ENCODE peak calls at places on chromosome 22, in ten cellular contexts. K is bronchial epithelial cell, S is brain microvascular endothelial cell, U is stomach, F is mucosa of descending colon, J is GM12865, A is fibroblast of mammary gland, B is PC-3, N is coronary artery, E is body of pancreas. O is an unnamed sample.

GRCh38 chr22:29570912-29571549 is 9.9 kb downstream of the NIPSNAP1 start:
- DNase-seq in A (no peak), U (no peak), K (no peak), N (no peak), F (no peak), S (no peak), J (no peak), B (no peak), E (no peak), O (no peak)

GRCh38 chr22:19271273-19271855 is 20.2 kb downstream of the CLTCL1 start:
- DNase-seq in J (no peak), U (no peak), N (no peak), F (no peak), B (no peak), E (no peak), A (no peak), K (no peak), S (no peak), O (no peak)

GRCh38 chr22:36334838-36335603 is 52.7 kb downstream of the MYH9 start:
- DNase-seq in B (peak), A (peak), E (peak), K (peak), F (no peak), J (no peak), S (no peak), U (no peak), N (no peak), O (no peak)

GRCh38 chr22:40271440-40271839 is 74.9 kb upstream of the ADSL start:
- DNase-seq in N (no peak), A (no peak), E (no peak), K (no peak), F (no peak), S (no peak), B (no peak), U (no peak), J (no peak), O (no peak)

GRCh38 chr22:48096411-48096810 is 1334.0 kb downstream of the TBC1D22A start:
- DNase-seq in B (no peak), E (no peak), S (no peak), F (no peak), J (no peak), A (no peak), K (no peak), U (no peak), N (no peak), O (no peak)

GRCh38 chr22:19811211-19811621 is 43.5 kb downstream of the GNB1L start:
- DNase-seq in B (no peak), A (no peak), S (no peak), K (no peak), U (no peak), J (no peak), E (no peak), N (no peak), F (no peak), O (no peak)

GRCh38 chr22:27372969-27373670 is 428.4 kb downstream of the MN1 start:
- DNase-seq in U (peak), J (peak), B (peak), K (peak), A (no peak), E (peak), S (peak), F (peak), N (no peak), O (no peak)

GRCh38 chr22:32175751-32176644 is 16.9 kb upstream of the C22orf42 start:
- DNase-seq in B (no peak), J (no peak), F (no peak), K (no peak), E (no peak), U (no peak), S (no peak), A (no peak), N (no peak), O (no peak)

GRCh38 chr22:18962308-18962635 is 26.2 kb upstream of the PRODH start:
- DNase-seq in E (no peak), A (no peak), S (no peak), K (no peak), J (no peak), F (no peak), U (no peak), N (no peak), B (no peak), O (no peak)

GRCh38 chr22:47448231-47449035 is 686.0 kb downstream of the TBC1D22A start:
- DNase-seq in K (no peak), E (no peak), S (no peak), B (no peak), A (no peak), J (no peak), U (no peak), F (no peak), N (no peak), O (no peak)

GRCh38 chr22:31650391-31650790 is 11.6 kb downstream of the PISD start:
- DNase-seq in J (peak), E (peak), U (no peak), K (peak), N (no peak), F (no peak), B (no peak), A (peak), S (peak), O (no peak)

GRCh38 chr22:23282089-23282501 is 101.8 kb downstream of the BCR start:
- DNase-seq in J (no peak), K (peak), F (no peak), U (peak), N (peak), A (peak), E (peak), S (peak), B (peak), O (no peak)

GRCh38 chr22:43528601-43529360 is 117.0 kb downstream of the MPPED1 start:
- DNase-seq in J (no peak), A (no peak), N (no peak), F (no peak), B (no peak), S (no peak), U (no peak), K (no peak), E (no peak), O (no peak)

GRCh38 chr22:47354668-47355387 is 592.4 kb downstream of the TBC1D22A start:
- DNase-seq in U (peak), E (no peak), S (no peak), B (no peak), K (no peak), J (no peak), F (no peak), A (no peak), N (peak), O (no peak)

GRCh38 chr22:42116848-42117424 is 13.7 kb downstream of the CYP2D6 start:
- DNase-seq in B (no peak), F (no peak), N (no peak), J (no peak), A (peak), U (no peak), K (no peak), E (no peak), S (no peak), O (no peak)

GRCh38 chr22:38299758-38300157 is 17.5 kb downstream of the CSNK1E start:
- DNase-seq in N (no peak), J (no peak), B (no peak), S (no peak), F (no peak), E (no peak), K (no peak), A (no peak), U (no peak), O (no peak)

GRCh38 chr22:37604875-37605274 is 3.8 kb upstream of the GGA1 start:
- DNase-seq in E (no peak), F (no peak), K (no peak), J (peak), A (no peak), N (no peak), U (no peak), B (no peak), S (no peak), O (no peak)

GRCh38 chr22:22599248-22599647 is 40.2 kb upstream of the PRAME start:
- DNase-seq in U (no peak), K (no peak), F (no peak), N (no peak), S (no peak), A (no peak), E (no peak), J (no peak), B (no peak), O (no peak)

GRCh38 chr22:27216444-27216843 is 559.1 kb downstream of the MIAT start:
- DNase-seq in J (no peak), U (no peak), A (no peak), B (no peak), F (no peak), K (no peak), S (no peak), E (no peak), N (peak), O (no peak)

GRCh38 chr22:37045958-37046357 is 5.6 kb upstream of the KCTD17 start:
- DNase-seq in B (peak), F (no peak), N (no peak), K (peak), A (peak), E (no peak), S (peak), U (no peak), J (peak), O (peak)

GRCh38 chr22:29715240-29715639 is 4.6 kb upstream of the CABP7 start:
- DNase-seq in U (no peak), E (no peak), F (no peak), J (no peak), N (no peak), A (no peak), B (no peak), S (no peak), K (no peak), O (no peak)

GRCh38 chr22:27133951-27134664 is 476.7 kb downstream of the MIAT start:
- DNase-seq in B (peak), N (no peak), K (peak), J (peak), S (peak), E (peak), U (peak), F (no peak), A (peak), O (peak)

GRCh38 chr22:11627798-11628650 is 3900.0 kb upstream of the OR11H1 start:
- DNase-seq in B (no peak), N (peak), J (no peak), A (no peak), S (no peak), K (no peak), U (no peak), F (peak), E (no peak), O (no peak)

GRCh38 chr22:17767236-17768065 is 6.8 kb downstream of the BID start:
- DNase-seq in U (no peak), K (no peak), B (no peak), S (no peak), N (no peak), J (peak), E (no peak), A (no peak), F (no peak), O (no peak)

GRCh38 chr22:36026741-36027140 is 1.9 kb downstream of the RBFOX2 start:
- DNase-seq in K (peak), S (no peak), F (no peak), N (no peak), J (no peak), U (no peak), B (peak), A (peak), E (no peak), O (no peak)

GRCh38 chr22:24498826-24499225 is 3.7 kb downstream of the UPB1 start:
- DNase-seq in S (no peak), E (no peak), J (no peak), U (no peak), F (no peak), K (no peak), B (no peak), A (no peak), N (no peak), O (no peak)

GRCh38 chr22:44659140-44659539 is 42.9 kb upstream of the PRR5 start:
- DNase-seq in S (peak), E (no peak), K (no peak), J (no peak), N (no peak), F (no peak), A (no peak), B (no peak), U (no peak), O (no peak)

GRCh38 chr22:47452184-47452583 is 689.7 kb downstream of the TBC1D22A start:
- DNase-seq in J (no peak), N (no peak), S (no peak), B (peak), F (no peak), A (no peak), E (no peak), U (no peak), K (no peak), O (no peak)

GRCh38 chr22:29144786-29145160 is 60.9 kb upstream of the EMID1 start:
- DNase-seq in J (no peak), E (no peak), U (peak), F (no peak), N (no peak), S (no peak), B (no peak), A (no peak), K (no peak), O (no peak)

GRCh38 chr22:45911601-45912271 is 65.2 kb downstream of the WNT7B start:
- DNase-seq in U (peak), B (peak), A (peak), E (peak), N (no peak), J (no peak), S (no peak), F (no peak), K (peak), O (no peak)
- TF ChIP-seq CTCF in U (no peak), B (peak), A (no peak), E (no peak), N (no peak), J (no peak), S (no peak), F (no peak), K (peak), O (no peak)

GRCh38 chr22:49838771-49839717 is 11.4 kb upstream of the BRD1 start:
- DNase-seq in U (no peak), B (no peak), J (peak), S (no peak), F (peak), A (no peak), E (no peak), K (no peak), N (no peak), O (no peak)
- H3K4me3 ChIP-seq in U (no peak), B (no peak), J (peak), S (no peak), F (no peak), A (no peak), E (no peak), K (no peak), N (no peak), O (no peak)

DNA sequence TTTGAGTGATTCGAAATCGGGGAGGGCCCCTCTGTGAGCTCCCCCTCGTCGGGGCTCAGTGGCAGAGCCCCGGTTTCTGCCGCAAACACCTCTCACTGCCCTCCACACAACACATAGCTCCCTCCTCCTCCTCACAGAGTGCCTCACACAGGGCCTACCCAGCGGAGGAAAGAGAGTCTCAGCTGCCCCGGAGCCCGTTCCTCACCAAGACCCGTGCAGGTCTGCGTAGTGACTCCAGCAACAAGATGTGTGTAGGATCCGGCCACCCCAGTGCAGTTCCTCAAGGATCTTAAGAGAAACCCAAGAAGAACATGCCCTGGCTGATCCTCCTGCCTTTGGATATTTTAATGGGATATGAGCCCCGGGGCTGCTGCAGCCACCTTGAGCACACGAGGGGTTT is 238.4 kb downstream of the BRD1 start:
- DNase-seq in J (no peak), U (no peak), E (no peak), A (no peak), F (no peak), S (no peak), N (no peak), B (no peak), K (no peak), O (no peak)
- TF ChIP-seq CTCF in J (no peak), U (no peak), E (no peak), A (no peak), F (no peak), S (no peak), N (no peak), B (no peak), K (no peak), O (no peak)

GRCh38 chr22:50674127-50674493 is 1.5 kb downstream of the SHANK3 start:
- DNase-seq in A (no peak), U (no peak), F (peak), E (no peak), S (no peak), N (no peak), B (no peak), K (no peak), J (no peak), O (no peak)
- H3K4me3 ChIP-seq in A (no peak), U (peak), F (no peak), E (no peak), S (no peak), N (peak), B (no peak), K (peak), J (no peak), O (no peak)